ENCODE peak calls at places on chromosome 1, in ten cellular contexts. G is NCI-H2107, H is M059J, C is MCF 10A, X is naive B cell, I is psoas muscle, O is HuH-7, N is activated gamma-delta T cell treated with Interleukin-2 at 50 U/mL for 16 hours, Z is germinal center, L is lower lobe of right lung. W is an unnamed sample.
A peak's percentile ranks its signal among the peaks of the same experiment; 100 is the strongest.

GRCh38 chr1:28122183-28122582 is 33.8 kb upstream of the EYA3 start:
- DNase-seq in O (no peak), N (no peak), X (no peak), I (no peak), Z (no peak), L (no peak), G (no peak), C (peak; percentile 47), H (peak; percentile 85), W (no peak)

GRCh38 chr1:57067863-57068262 is 102.0 kb upstream of the C8B start:
- DNase-seq in C (peak; percentile 11), O (no peak), X (no peak), Z (no peak), N (no peak), L (no peak), I (no peak), G (no peak), H (no peak), W (peak; percentile 17)

GRCh38 chr1:209929751-209930150 is 8.3 kb upstream of the SYT14 start:
- DNase-seq in L (no peak), G (no peak), C (no peak), O (no peak), Z (no peak), H (no peak), X (no peak), I (no peak), N (no peak), W (no peak)

GRCh38 chr1:101220906-101221305 is 15.9 kb upstream of the S1PR1 start:
- DNase-seq in X (no peak), O (no peak), Z (no peak), G (no peak), N (no peak), I (no peak), L (no peak), C (no peak), H (no peak), W (no peak)

GRCh38 chr1:238558156-238558555 is 667.4 kb upstream of the ZP4 start:
- DNase-seq in O (no peak), I (no peak), G (no peak), N (no peak), X (no peak), C (peak; percentile 44), L (no peak), Z (no peak), H (peak; percentile 65), W (no peak)

GRCh38 chr1:3944621-3944914 is 44.5 kb upstream of the C1orf174 start:
- DNase-seq in O (no peak), G (no peak), I (no peak), X (no peak), L (no peak), Z (no peak), C (no peak), H (no peak), N (no peak), W (no peak)

GRCh38 chr1:94081566-94082344 is 39.2 kb downstream of the ABCA4 start:
- DNase-seq in N (no peak), G (no peak), O (no peak), I (no peak), Z (no peak), X (no peak), H (peak; percentile 87), L (no peak), C (peak; percentile 95), W (no peak)

GRCh38 chr1:58815069-58815679 is 31.3 kb upstream of the JUN start:
- DNase-seq in N (peak; percentile 43), I (peak; percentile 90), L (peak; percentile 95), C (peak; percentile 89), O (peak; percentile 70), G (no peak), H (no peak), Z (peak; percentile 72), X (peak; percentile 72), W (peak; percentile 85)

GRCh38 chr1:44355582-44356305 is 687 bp upstream of the ERI3 start:
- DNase-seq in G (no peak), I (no peak), X (no peak), C (no peak), O (no peak), L (no peak), Z (no peak), H (no peak), N (no peak), W (no peak)

GRCh38 chr1:203985044-203985443 is 87.9 kb upstream of the SOX13 start:
- DNase-seq in X (no peak), O (no peak), L (no peak), C (no peak), G (no peak), N (no peak), I (no peak), Z (no peak), H (peak; percentile 58), W (no peak)

GRCh38 chr1:173009597-173009996 is 41.1 kb downstream of the TNFSF18 start:
- DNase-seq in X (no peak), I (no peak), L (peak; percentile 50), C (no peak), H (no peak), N (no peak), Z (no peak), O (no peak), G (no peak), W (no peak)

GRCh38 chr1:230112131-230112701 is 45.2 kb downstream of the GALNT2 start:
- DNase-seq in C (no peak), H (no peak), L (no peak), N (no peak), G (no peak), I (peak; percentile 34), X (peak; percentile 33), O (no peak), Z (no peak), W (no peak)

GRCh38 chr1:84853743-84854721 is 39.0 kb downstream of the LPAR3 start:
- DNase-seq in X (no peak), G (no peak), Z (no peak), I (no peak), H (peak; percentile 99), C (peak; percentile 92), L (no peak), O (peak; percentile 18), N (peak; percentile 27), W (no peak)

GRCh38 chr1:172719694-172720138 is 60.8 kb downstream of the FASLG start:
- DNase-seq in L (no peak), X (no peak), Z (peak; percentile 46), N (no peak), I (no peak), C (peak; percentile 75), O (peak; percentile 36), G (no peak), H (peak; percentile 63), W (no peak)

GRCh38 chr1:245270972-245271371 is 116.2 kb downstream of the KIF26B start:
- DNase-seq in Z (no peak), N (no peak), O (no peak), L (no peak), G (no peak), I (no peak), C (no peak), H (no peak), X (no peak), W (no peak)

GRCh38 chr1:225642177-225642576 is 10.7 kb downstream of the ENAH start:
- DNase-seq in C (no peak), O (no peak), Z (no peak), X (no peak), H (no peak), N (no peak), G (no peak), I (no peak), L (no peak), W (no peak)

GRCh38 chr1:10918531-10918930 is 93.9 kb upstream of the TARDBP start:
- DNase-seq in L (no peak), Z (no peak), N (no peak), X (no peak), O (no peak), C (no peak), G (no peak), I (no peak), H (peak; percentile 61), W (no peak)

GRCh38 chr1:201710632-201711031 is 118.3 kb upstream of the IPO9 start:
- DNase-seq in Z (no peak), N (no peak), C (no peak), O (no peak), G (no peak), L (no peak), H (peak; percentile 54), X (no peak), I (no peak), W (no peak)

GRCh38 chr1:108962681-108963051 is 618 bp downstream of the CLCC1 start:
- DNase-seq in I (no peak), H (no peak), Z (no peak), O (no peak), L (peak; percentile 64), C (peak; percentile 39), N (peak; percentile 6), G (no peak), X (no peak), W (peak; percentile 10)

GRCh38 chr1:35449334-35450008 is 107.7 kb downstream of the KIAA0319L start:
- DNase-seq in I (no peak), N (no peak), O (no peak), H (peak; percentile 91), X (no peak), L (no peak), G (no peak), C (peak; percentile 88), Z (no peak), W (no peak)

GRCh38 chr1:76482272-76482671 is 385.0 kb upstream of the ST6GALNAC5 start:
- DNase-seq in H (no peak), C (no peak), X (no peak), L (no peak), O (no peak), I (no peak), Z (no peak), G (no peak), N (no peak), W (no peak)

GRCh38 chr1:201637282-201638076 is 98.6 kb downstream of the NAV1 start:
- DNase-seq in X (no peak), C (no peak), G (no peak), L (no peak), Z (no peak), N (no peak), I (no peak), H (peak; percentile 24), O (no peak), W (no peak)

GRCh38 chr1:61951731-61952585 is 209.7 kb downstream of the PATJ start:
- DNase-seq in N (no peak), Z (no peak), X (no peak), I (no peak), H (peak; percentile 93), L (no peak), G (peak; percentile 35), O (no peak), C (peak; percentile 68), W (peak; percentile 38)

GRCh38 chr1:235908742-235909520 is 42.2 kb upstream of the LYST start:
- DNase-seq in Z (no peak), H (peak; percentile 96), O (no peak), C (peak; percentile 100), G (no peak), X (no peak), N (no peak), L (no peak), I (no peak), W (no peak)

GRCh38 chr1:159076753-159077656 is at the start of gene AIM2:
- DNase-seq in Z (peak; percentile 66), H (peak; percentile 66), N (peak; percentile 80), I (no peak), L (peak; percentile 63), O (no peak), G (no peak), X (peak; percentile 38), C (no peak), W (no peak)

GRCh38 chr1:115222616-115223402 is 115.2 kb downstream of the NGF start:
- DNase-seq in Z (no peak), I (no peak), C (peak; percentile 47), L (no peak), O (no peak), H (peak; percentile 81), N (no peak), G (no peak), X (no peak), W (no peak)

GRCh38 chr1:205493241-205494085 is 11.0 kb upstream of the CDK18 start:
- DNase-seq in X (no peak), O (no peak), N (no peak), I (no peak), L (no peak), H (peak; percentile 86), C (peak; percentile 99), Z (no peak), G (no peak), W (no peak)